ENCODE peak calls at places on chromosomes 13 and 19, in four cellular contexts. I is GM12878, S is HepG2, H is K562. L is an unnamed sample.

GRCh38 chr19:51514866-51515481 is 13.4 kb upstream of the SIGLEC12 start:
- DNase-seq in S (peak), I (peak), H (peak), L (no peak)

GRCh38 chr19:36771275-36772231 is 1.1 kb downstream of the ZNF850 start:
- DNase-seq in I (peak), S (peak), H (peak), L (peak)

GRCh38 chr19:7559102-7559501 is 23.6 kb downstream of the PNPLA6 start:
- DNase-seq in S (no peak), I (no peak), H (no peak), L (no peak)

GRCh38 chr13:110592670-110593069 is 22.7 kb upstream of the NAXD start:
- DNase-seq in H (no peak), S (no peak), I (no peak), L (no peak)

GRCh38 chr19:54421169-54421516 is 5.9 kb downstream of the TTYH1 start:
- DNase-seq in S (no peak), H (no peak), I (no peak), L (no peak)

GRCh38 chr19:41527079-41527478 is 48.9 kb upstream of the CEACAM21 start:
- DNase-seq in I (no peak), H (no peak), S (no peak), L (no peak)

GRCh38 chr13:78981913-78982312 is 323.0 kb upstream of the OBI1 start:
- DNase-seq in S (no peak), H (no peak), I (no peak), L (no peak)

GRCh38 chr19:1027020-1027952 is 878 bp downstream of the CNN2 start:
- DNase-seq in I (no peak), S (no peak), H (peak), L (no peak)

GRCh38 chr13:32821149-32821688 is 195.0 kb upstream of the KL start:
- DNase-seq in H (no peak), S (no peak), I (no peak), L (no peak)

GRCh38 chr19:5857203-5858081 is 6.2 kb upstream of the FUT3 start:
- DNase-seq in I (no peak), H (no peak), S (no peak), L (no peak)

GRCh38 chr13:32883501-32883900 is 132.7 kb upstream of the KL start:
- DNase-seq in H (no peak), I (no peak), S (no peak), L (no peak)

GRCh38 chr13:24627090-24627714 is 53.0 kb upstream of the ATP12A start:
- DNase-seq in S (peak), I (no peak), H (peak), L (peak)

GRCh38 chr13:72412481-72412880 is 314.9 kb downstream of the MZT1 start:
- DNase-seq in I (no peak), H (no peak), S (no peak), L (no peak)

DNA sequence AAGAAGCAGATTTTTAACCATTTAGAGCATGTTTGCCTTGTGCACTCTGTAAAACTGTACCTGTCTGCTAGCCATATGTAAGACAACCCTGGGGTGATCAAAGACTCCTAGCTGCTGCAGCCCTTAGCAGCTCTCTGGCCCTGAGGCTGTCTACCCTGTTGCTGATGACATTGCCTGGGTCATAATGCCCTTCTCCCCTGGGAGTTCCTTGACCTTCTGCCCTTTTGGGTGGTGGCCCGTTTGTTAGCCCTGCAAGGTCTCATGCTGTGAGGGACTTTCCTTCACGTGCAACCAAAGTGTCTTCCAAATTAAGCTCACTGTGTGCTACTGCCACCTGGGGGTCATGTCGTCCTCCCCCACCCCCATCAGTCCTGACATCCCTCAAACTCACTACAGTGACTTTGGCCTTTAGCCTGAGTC is 7.4 kb downstream of the GPC6 start:
- DNase-seq in I (no peak), S (peak), H (peak), L (peak)
- TF ChIP-seq CTCF in I (peak), S (peak), H (no peak), L (peak)

GRCh38 chr13:34967851-34968562 is 25.9 kb downstream of the NBEA start:
- DNase-seq in I (no peak), H (no peak), S (no peak), L (no peak)
- TF ChIP-seq ETV6 in I (no peak), H (no peak), S (no peak), L (no peak)

GRCh38 chr13:107835339-107836018 is 379.9 kb downstream of the LIG4 start:
- DNase-seq in H (no peak), S (no peak), I (no peak), L (no peak)
- TF ChIP-seq NR2C2 in H (no peak), S (no peak), I (no peak), L (no peak)

GRCh38 chr19:46951236-46951986 is 68.2 kb upstream of the NPAS1 start:
- DNase-seq in I (no peak), S (peak), H (no peak), L (no peak)
- TF ChIP-seq CTCF in I (no peak), S (no peak), H (no peak), L (no peak)

GRCh38 chr13:76438050-76438449 is 448.2 kb downstream of the KCTD12 start:
- DNase-seq in S (no peak), I (no peak), H (no peak), L (no peak)

DNA sequence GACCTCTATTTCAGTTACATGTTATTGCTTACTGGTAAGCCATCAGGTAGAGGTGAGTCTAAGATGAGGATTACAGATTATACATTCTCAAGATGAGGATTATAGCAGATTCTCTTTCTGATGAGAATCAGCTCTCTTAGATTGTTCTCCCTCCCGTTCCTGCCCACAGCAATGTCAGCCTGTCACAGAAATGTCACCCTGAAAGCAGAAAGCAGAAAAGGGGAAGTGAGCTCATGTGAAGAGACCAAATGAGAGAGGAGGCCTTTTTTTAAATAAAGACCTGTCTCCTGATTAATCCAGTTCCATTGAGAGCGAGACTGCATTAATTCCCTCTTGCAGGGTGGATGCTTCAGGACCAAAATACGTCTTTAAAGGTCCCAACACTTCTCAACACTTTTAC is 445.6 kb downstream of the KCTD12 start:
- DNase-seq in H (no peak), S (no peak), I (peak), L (no peak)
- TF ChIP-seq ETV6 in H (no peak), S (no peak), I (no peak), L (no peak)

GRCh38 chr19:39568604-39569003 is 28.6 kb upstream of the EID2 start:
- DNase-seq in I (no peak), H (no peak), S (peak), L (no peak)
- TF ChIP-seq NR2C2 in I (no peak), H (no peak), S (no peak), L (no peak)

GRCh38 chr13:47707414-47707813 is 293.7 kb downstream of the SUCLA2 start:
- DNase-seq in I (no peak), H (no peak), S (no peak), L (no peak)
- TF ChIP-seq CTCF in I (no peak), H (no peak), S (no peak), L (no peak)

GRCh38 chr19:30443531-30444252 is 71.5 kb downstream of the ZNF536 start:
- DNase-seq in S (no peak), I (no peak), H (no peak), L (no peak)
- TF ChIP-seq ETV6 in S (no peak), I (no peak), H (no peak), L (no peak)

GRCh38 chr19:13597625-13598024 is 91.3 kb upstream of the CACNA1A start:
- DNase-seq in S (peak), H (peak), I (peak), L (peak)
- TF ChIP-seq NR2C2 in S (no peak), H (no peak), I (no peak), L (no peak)

L was measured in WTC11.